ENCODE peak calls at places on chromosome 16, in five cellular contexts. J is DND-41, I is astrocyte of the cerebellum, M is Panc1, Z is hepatocyte. Q is an unnamed sample.

GRCh38 chr16:85586360-85587145 is 26.6 kb upstream of the GSE1 start:
- DNase-seq in J (no peak), I (no peak), M (no peak), Z (no peak), Q (no peak)

GRCh38 chr16:85088570-85089214 is 23.6 kb downstream of the CIBAR2 start:
- DNase-seq in J (no peak), I (no peak), M (no peak), Z (no peak), Q (no peak)

GRCh38 chr16:78200023-78200389 is 100.6 kb downstream of the WWOX start:
- DNase-seq in J (no peak), I (no peak), M (no peak), Z (no peak), Q (no peak)

GRCh38 chr16:89723279-89724250 is 2.2 kb downstream of the ZNF276 start:
- DNase-seq in J (no peak), I (no peak), M (no peak), Z (no peak), Q (peak)

GRCh38 chr16:85659336-85659735 is 29.4 kb downstream of the GINS2 start:
- DNase-seq in J (no peak), I (no peak), M (no peak), Z (no peak), Q (no peak)

GRCh38 chr16:27481282-27481934 is 68.3 kb downstream of the GTF3C1 start:
- DNase-seq in J (no peak), I (no peak), M (no peak), Z (no peak), Q (no peak)

GRCh38 chr16:51697454-51697853 is 546.4 kb upstream of the SALL1 start:
- DNase-seq in J (no peak), I (peak), M (no peak), Z (no peak), Q (no peak)

GRCh38 chr16:75376475-75376907 is 56.8 kb downstream of the CFDP1 start:
- DNase-seq in J (no peak), I (no peak), M (no peak), Z (peak), Q (no peak)

GRCh38 chr16:50709061-50709695 is 15.8 kb downstream of the NOD2 start:
- DNase-seq in J (no peak), I (no peak), M (no peak), Z (no peak), Q (no peak)

GRCh38 chr16:2236362-2237075 is at the start of gene DNASE1L2:
- DNase-seq in J (no peak), I (no peak), M (no peak), Z (peak), Q (no peak)

GRCh38 chr16:27446721-27447120 is 44.7 kb downstream of the IL21R start:
- DNase-seq in J (peak), I (no peak), M (no peak), Z (no peak), Q (peak)

GRCh38 chr16:27759301-27759871 is 209.4 kb downstream of the KATNIP start:
- DNase-seq in J (no peak), I (no peak), M (no peak), Z (no peak), Q (no peak)

GRCh38 chr16:67278773-67279295 is 498 bp upstream of the PLEKHG4 start:
- DNase-seq in J (no peak), I (no peak), M (no peak), Z (no peak), Q (peak)

GRCh38 chr16:79864032-79864780 is 263.7 kb upstream of the MAF start:
- DNase-seq in J (no peak), I (no peak), M (no peak), Z (no peak), Q (no peak)

GRCh38 chr16:1998852-1999801 is 9.4 kb downstream of the SYNGR3 start:
- DNase-seq in J (no peak), I (no peak), M (no peak), Z (no peak), Q (no peak)

GRCh38 chr16:89575247-89576172 is at the start of gene CPNE7:
- DNase-seq in J (no peak), I (no peak), M (no peak), Z (no peak), Q (no peak)

GRCh38 chr16:85227924-85228462 is 115.7 kb upstream of the CIBAR2 start:
- DNase-seq in J (no peak), I (no peak), M (no peak), Z (peak), Q (no peak)

GRCh38 chr16:83781-84615 is 6.0 kb downstream of the MPG start:
- DNase-seq in J (peak), I (no peak), M (no peak), Z (no peak), Q (peak)

GRCh38 chr16:12436201-12436657 is 367.5 kb downstream of the CPPED1 start:
- DNase-seq in J (no peak), I (no peak), M (no peak), Z (no peak), Q (no peak)

GRCh38 chr16:75860654-75861053 is 134.4 kb upstream of the CPHXL start:
- DNase-seq in J (no peak), I (no peak), M (no peak), Z (peak), Q (no peak)

GRCh38 chr16:11139624-11140375 is 116.2 kb downstream of the SOCS1 start:
- DNase-seq in J (peak), I (no peak), M (no peak), Z (no peak), Q (peak)

GRCh38 chr16:74774223-74775139 is at the start of gene FA2H:
- DNase-seq in J (peak), I (no peak), M (no peak), Z (peak), Q (peak)

GRCh38 chr16:31868164-31868563 is 5.4 kb upstream of the ZNF267 start:
- DNase-seq in J (no peak), I (no peak), M (no peak), Z (no peak), Q (no peak)

GRCh38 chr16:83574388-83574787 is 233.4 kb upstream of the HSBP1 start:
- DNase-seq in J (no peak), I (peak), M (no peak), Z (no peak), Q (no peak)

GRCh38 chr16:72092832-72093447 is 480 bp downstream of the TXNL4B start:
- DNase-seq in J (peak), I (peak), M (no peak), Z (peak), Q (no peak)

GRCh38 chr16:24670623-24671454 is 58.6 kb upstream of the TNRC6A start:
- DNase-seq in J (no peak), I (peak), M (no peak), Z (peak), Q (no peak)
- H3K4me3 ChIP-seq in J (no peak), I (peak), M (peak), Z (no peak), Q (no peak)

DNA sequence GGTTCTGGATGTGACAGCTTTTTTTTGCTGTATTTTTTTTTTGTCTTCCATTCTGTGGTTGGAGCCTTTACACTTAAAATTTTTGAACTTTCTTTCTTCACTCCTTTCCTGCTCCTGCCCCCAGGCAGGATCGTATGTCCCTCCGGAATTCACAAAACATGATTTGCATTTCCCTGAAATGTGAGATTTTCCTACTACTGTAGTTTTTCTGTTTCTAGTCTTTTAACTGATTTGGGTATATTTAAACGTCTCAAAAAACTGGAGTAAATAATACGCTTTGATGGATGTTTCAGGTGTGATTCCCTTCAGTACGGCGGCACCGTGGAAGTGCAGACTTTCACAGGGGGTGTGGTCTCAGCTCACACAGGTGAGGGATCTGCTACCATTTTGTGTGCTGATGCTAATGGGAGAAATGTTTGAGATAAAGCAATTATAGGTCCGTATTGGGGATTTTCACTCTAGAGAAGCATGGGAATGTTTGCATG is 686 bp downstream of the SRCAP start:
- DNase-seq in J (no peak), I (no peak), M (no peak), Z (no peak), Q (no peak)
- H3K4me3 ChIP-seq in J (peak), I (peak), M (peak), Z (peak), Q (peak)

GRCh38 chr16:87881327-87882200 is 12.3 kb upstream of the SLC7A5 start:
- DNase-seq in J (no peak), I (no peak), M (no peak), Z (no peak), Q (no peak)
- H3K4me3 ChIP-seq in J (no peak), I (no peak), M (no peak), Z (no peak), Q (no peak)

GRCh38 chr16:69141014-69141413 is 8.6 kb downstream of the UTP4 start:
- DNase-seq in J (no peak), I (no peak), M (no peak), Z (no peak), Q (no peak)

GRCh38 chr16:69138608-69139007 is 6.2 kb downstream of the UTP4 start:
- DNase-seq in J (no peak), I (no peak), M (no peak), Z (no peak), Q (no peak)

GRCh38 chr16:69143116-69143515 is 10.7 kb downstream of the UTP4 start:
- DNase-seq in J (no peak), I (no peak), M (no peak), Z (peak), Q (no peak)

GRCh38 chr16:69145658-69146057 is 13.2 kb downstream of the UTP4 start:
- DNase-seq in J (no peak), I (no peak), M (no peak), Z (peak), Q (no peak)

GRCh38 chr16:69141936-69142335 is 9.5 kb downstream of the UTP4 start:
- DNase-seq in J (no peak), I (no peak), M (no peak), Z (no peak), Q (no peak)
- H3K4me3 ChIP-seq in J (no peak), I (no peak), M (no peak), Z (no peak), Q (no peak)

Q was measured in Jurkat, Clone E6-1.